ENCODE peak calls at places on chromosomes 16 and 17, in ten cellular contexts. A, G, M, E, H, U, C, K, I and X are unnamed samples.

GRCh38 chr16:81036751-81037350 is 1.2 kb downstream of the ATMIN start:
- DNase-seq in M (no peak), I (no peak), U (no peak), C (no peak), G (no peak), E (no peak), H (no peak), A (peak), K (no peak), X (no peak)

GRCh38 chr16:53530741-53531140 is 27.7 kb upstream of the AKTIP start:
- DNase-seq in K (no peak), E (no peak), H (no peak), G (no peak), M (no peak), A (no peak), I (no peak), U (no peak), C (no peak), X (no peak)

GRCh38 chr16:30378236-30379164 is 3.9 kb downstream of the SEPTIN1 start:
- DNase-seq in H (peak), G (peak), M (peak), U (peak), C (peak), K (peak), I (peak), A (peak), E (peak), X (peak)

GRCh38 chr16:2022723-2023097 is 3.1 kb downstream of the NPW start:
- DNase-seq in I (no peak), E (peak), K (no peak), G (no peak), M (no peak), H (peak), A (no peak), C (peak), U (peak), X (peak)

GRCh38 chr16:56964243-56965148 is 2.7 kb downstream of the CETP start:
- DNase-seq in U (peak), A (peak), G (peak), K (peak), H (peak), M (peak), C (peak), E (peak), I (peak), X (peak)

GRCh38 chr16:68985268-68985667 is 120.2 kb upstream of the HAS3 start:
- DNase-seq in C (no peak), H (no peak), U (peak), K (no peak), M (no peak), E (no peak), I (no peak), G (no peak), A (no peak), X (no peak)

GRCh38 chr17:41811549-41812175 is at the start of gene P3H4:
- DNase-seq in I (peak), M (peak), C (peak), G (peak), A (peak), K (peak), H (peak), U (peak), E (peak), X (peak)

GRCh38 chr16:1961651-1962067 is 2.3 kb downstream of the NDUFB10 start:
- DNase-seq in I (no peak), K (no peak), M (no peak), U (no peak), A (no peak), H (no peak), E (peak), C (no peak), G (no peak), X (no peak)

GRCh38 chr16:76947694-76948093 is 243.3 kb upstream of the MON1B start:
- DNase-seq in E (no peak), U (peak), M (no peak), C (no peak), G (no peak), H (no peak), A (no peak), K (no peak), I (no peak), X (no peak)

GRCh38 chr17:49798182-49798581 is 9.7 kb downstream of the KAT7 start:
- DNase-seq in M (no peak), K (no peak), E (no peak), U (peak), A (no peak), I (no peak), G (no peak), H (no peak), C (no peak), X (peak)

GRCh38 chr16:31528726-31529397 is 1.2 kb downstream of the AHSP start:
- DNase-seq in C (no peak), I (no peak), M (no peak), E (peak), H (no peak), A (no peak), K (no peak), G (no peak), U (no peak), X (peak)

GRCh38 chr16:23152386-23153178 is 3.3 kb upstream of the USP31 start:
- DNase-seq in H (no peak), K (no peak), M (no peak), I (no peak), A (no peak), U (no peak), G (no peak), C (no peak), E (no peak), X (no peak)

GRCh38 chr17:83083368-83084201 is 4.2 kb downstream of the METRNL start:
- DNase-seq in C (no peak), A (no peak), G (peak), H (peak), U (peak), E (peak), K (no peak), M (peak), I (no peak), X (peak)

GRCh38 chr16:75074920-75075687 is 41.5 kb downstream of the LDHD start:
- DNase-seq in C (no peak), E (no peak), U (no peak), K (peak), M (peak), I (no peak), G (peak), A (peak), H (no peak), X (no peak)

GRCh38 chr17:1005361-1005946 is 8.5 kb downstream of the TIMM22 start:
- DNase-seq in K (no peak), E (no peak), A (no peak), I (peak), H (no peak), C (no peak), U (peak), M (no peak), G (no peak), X (no peak)